ENCODE peak calls at places on chromosomes 2 and 18, in six cellular contexts. N is lower lobe of right lung, L is suprapubic skin, M is neural progenitor cell, P is uterus, Q is tibial artery. A is an unnamed sample.

GRCh38 chr2:28704621-28705020 is 47.0 kb upstream of the PPP1CB start:
- DNase-seq in Q (no peak), M (no peak), N (no peak), P (no peak), L (no peak), A (no peak)

GRCh38 chr18:79361766-79362522 is 33.8 kb upstream of the NFATC1 start:
- DNase-seq in Q (no peak), P (no peak), L (no peak), N (no peak), M (no peak), A (no peak)

GRCh38 chr2:32626591-32627221 is 1.1 kb upstream of the TTC27 start:
- DNase-seq in N (no peak), P (no peak), Q (no peak), M (peak; percentile 17), L (no peak), A (no peak)

GRCh38 chr2:120842456-120843439 is 107.1 kb downstream of the GLI2 start:
- DNase-seq in Q (peak; percentile 33), M (no peak), L (no peak), N (peak; percentile 18), P (no peak), A (peak; percentile 6)

GRCh38 chr2:203338322-203338721 is 10.1 kb downstream of the ABI2 start:
- DNase-seq in Q (no peak), P (no peak), M (no peak), L (no peak), N (no peak), A (no peak)

GRCh38 chr2:45403036-45403435 is 208.0 kb downstream of the SRBD1 start:
- DNase-seq in P (no peak), Q (no peak), M (no peak), L (no peak), N (no peak), A (no peak)

GRCh38 chr2:36682562-36682961 is 13.9 kb upstream of the VIT start:
- DNase-seq in N (no peak), Q (no peak), M (no peak), L (no peak), P (no peak), A (no peak)

GRCh38 chr2:170895023-170895759 is 33.9 kb upstream of the GORASP2 start:
- DNase-seq in N (no peak), M (no peak), Q (no peak), L (no peak), P (no peak), A (no peak)

GRCh38 chr18:37309059-37309458 is 256.5 kb downstream of the CELF4 start:
- DNase-seq in P (no peak), N (no peak), L (no peak), Q (no peak), M (no peak), A (no peak)

GRCh38 chr2:175399326-175399725 is 217.8 kb upstream of the ATP5MC3 start:
- DNase-seq in P (no peak), M (no peak), L (no peak), N (no peak), Q (no peak), A (no peak)

GRCh38 chr2:132793532-132793931 is 123.5 kb upstream of the LYPD1 start:
- DNase-seq in L (no peak), P (no peak), M (no peak), Q (no peak), N (no peak), A (no peak)

GRCh38 chr2:15038373-15039364 is 406.2 kb downstream of the LRATD1 start:
- DNase-seq in P (no peak), M (no peak), Q (no peak), L (no peak), N (no peak), A (no peak)

GRCh38 chr2:17543131-17543660 is 2.7 kb downstream of the VSNL1 start:
- DNase-seq in Q (no peak), L (no peak), N (no peak), P (no peak), M (peak; percentile 62), A (no peak)

GRCh38 chr18:57768557-57769326 is 34.4 kb downstream of the ATP8B1 start:
- DNase-seq in M (no peak), Q (no peak), P (no peak), L (no peak), N (no peak), A (peak; percentile 53)

GRCh38 chr2:69559696-69560482 is 83.7 kb downstream of the AAK1 start:
- DNase-seq in P (no peak), N (no peak), M (peak; percentile 81), L (no peak), Q (no peak), A (no peak)

GRCh38 chr18:6881034-6881800 is 151.7 kb downstream of the ARHGAP28 start:
- DNase-seq in L (no peak), P (peak; percentile 43), M (peak; percentile 38), N (no peak), Q (no peak), A (no peak)

GRCh38 chr2:33411765-33412164 is 64.7 kb upstream of the RASGRP3 start:
- DNase-seq in M (no peak), N (no peak), L (no peak), Q (no peak), P (no peak), A (no peak)

GRCh38 chr18:64116806-64117205 is 32.1 kb downstream of the LINC00305 start:
- DNase-seq in L (no peak), N (no peak), Q (no peak), M (peak; percentile 26), P (no peak), A (no peak)
- H3K4me3 ChIP-seq in L (no peak overlapping the region), N (no peak overlapping the region), Q (no peak overlapping the region), M (no peak overlapping the region), P (no peak overlapping the region), A (no peak overlapping the region)

DNA sequence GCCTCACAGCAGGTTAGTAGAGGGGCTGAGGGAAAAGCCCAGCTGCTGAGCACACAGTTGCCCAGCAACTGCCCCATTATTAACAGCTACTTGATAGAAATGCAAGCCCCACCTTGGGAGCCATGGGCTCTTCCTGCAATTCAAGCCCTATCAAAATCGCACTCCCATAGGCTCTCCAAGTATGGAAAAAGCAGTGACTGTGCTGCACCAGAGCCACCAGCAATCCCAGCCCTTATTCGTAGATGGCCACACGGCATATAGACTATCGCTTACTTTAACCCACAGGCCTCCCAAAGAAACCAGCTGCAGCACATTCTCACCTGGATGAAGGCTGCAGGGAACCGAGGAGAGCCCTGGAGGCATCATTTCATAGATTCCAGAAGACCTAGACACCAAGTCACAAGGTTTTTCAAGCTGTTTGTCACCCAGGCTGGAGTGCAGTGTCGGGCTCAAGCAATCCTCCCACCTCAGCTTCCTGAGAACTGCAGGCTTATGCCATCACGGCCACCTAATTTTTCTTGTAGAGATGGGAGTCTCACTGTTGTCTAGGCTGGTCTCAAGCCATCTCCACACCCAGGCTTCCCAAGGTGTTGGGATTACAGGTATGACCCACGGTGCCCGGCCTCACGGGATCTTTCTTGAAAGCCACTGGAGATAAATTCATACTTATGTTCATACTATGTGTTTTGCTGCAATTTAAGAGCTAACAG is 11.3 kb downstream of the NCL start:
- DNase-seq in L (peak; percentile 71), P (no peak), N (no peak), M (peak; percentile 48), Q (peak; percentile 38), A (no peak)
- H3K27ac ChIP-seq in L (no peak overlapping the region), P (no peak overlapping the region), N (no peak overlapping the region), M (peak overlapping the region; percentile 80), Q (peak overlapping the region; percentile 15), A (no peak overlapping the region)

GRCh38 chr18:26546170-26546874 is 2.0 kb downstream of the KCTD1 start:
- DNase-seq in N (no peak), M (peak; percentile 67), L (no peak), P (no peak), Q (no peak), A (no peak)
- H3K4me1 ChIP-seq in N (peaks cover 43% of the 10 kb centered on the region), M (peaks cover 50% of the 10 kb centered on the region), L (peaks cover 74% of the 10 kb centered on the region), P (no peaks in the 10 kb centered on the region), Q (no peaks in the 10 kb centered on the region), A (peaks cover 16% of the 10 kb centered on the region)

GRCh38 chr2:136132840-136133570 is 15.1 kb upstream of the CXCR4 start:
- DNase-seq in P (no peak), Q (no peak), L (no peak), N (no peak), M (no peak), A (no peak)
- H3K4me3 ChIP-seq in P (no peak overlapping the region), Q (no peak overlapping the region), L (no peak overlapping the region), N (no peak overlapping the region), M (no peak overlapping the region), A (no peak overlapping the region)

DNA sequence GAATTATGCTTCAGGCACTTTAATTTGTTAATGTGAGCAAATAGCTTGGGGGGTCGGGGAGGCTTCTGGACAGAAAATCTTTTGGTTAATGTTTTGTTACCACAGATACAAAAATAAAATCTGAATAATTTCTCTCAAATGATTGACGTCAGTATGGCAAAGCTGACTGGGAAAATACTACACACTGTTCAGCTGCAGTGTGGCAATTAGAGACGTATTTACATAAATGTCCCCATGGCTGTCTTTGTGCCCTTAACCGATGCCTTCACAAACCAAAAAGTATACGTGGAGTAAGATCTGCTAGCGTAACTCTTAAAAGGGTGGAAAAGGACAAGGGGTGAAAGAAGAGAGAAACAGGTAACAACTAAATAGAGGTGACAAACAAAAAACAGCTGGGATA is 83.4 kb downstream of the ACTR2 start:
- DNase-seq in M (no peak), L (no peak), N (no peak), P (no peak), Q (no peak), A (no peak)
- H3K27ac ChIP-seq in M (no peak overlapping the region), L (no peak overlapping the region), N (no peak overlapping the region), P (peak overlapping the region; percentile 53), Q (no peak overlapping the region), A (peak overlapping the region; percentile 36)

DNA sequence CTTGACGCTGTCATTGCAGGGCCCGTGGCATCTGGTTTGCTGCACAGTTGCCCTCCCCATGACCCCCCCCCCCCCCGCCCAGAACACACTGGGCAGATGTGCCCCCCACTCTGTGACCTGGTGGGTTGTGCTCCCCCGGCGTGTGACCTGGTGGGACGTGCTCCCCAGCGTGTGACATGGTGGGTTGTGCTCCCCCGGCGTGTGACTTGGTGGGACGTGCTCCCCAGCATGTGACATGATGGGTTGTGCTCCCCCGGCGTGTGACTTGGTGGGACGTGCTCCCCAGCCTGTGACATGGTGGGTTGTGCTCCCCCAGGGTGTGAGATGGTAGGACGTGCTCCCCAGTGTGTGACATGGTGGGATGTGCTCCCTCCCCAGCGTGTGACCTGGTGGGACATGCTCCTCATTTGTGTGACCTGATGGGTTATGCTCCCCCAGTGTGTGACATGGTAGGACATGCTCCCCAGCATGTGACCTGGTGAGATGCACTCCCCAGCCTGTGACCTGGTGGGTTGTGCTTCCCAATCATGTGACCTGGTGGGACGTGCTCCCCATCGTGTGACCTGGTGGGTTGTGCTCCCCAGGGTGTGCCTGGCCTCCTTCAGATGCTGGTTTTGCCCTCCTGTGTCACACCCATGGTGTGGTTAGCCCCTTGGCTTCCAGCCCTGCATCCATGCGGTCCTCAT is 213.7 kb downstream of the AGAP1 start:
- DNase-seq in N (no peak), Q (no peak), P (no peak), M (no peak), L (no peak), A (no peak)
- H3K4me1 ChIP-seq in N (peaks cover 12% of the 10 kb centered on the region), Q (no peaks in the 10 kb centered on the region), P (no peaks in the 10 kb centered on the region), M (peaks cover 9% of the 10 kb centered on the region), L (peaks cover 17% of the 10 kb centered on the region), A (peaks cover 4% of the 10 kb centered on the region)

DNA sequence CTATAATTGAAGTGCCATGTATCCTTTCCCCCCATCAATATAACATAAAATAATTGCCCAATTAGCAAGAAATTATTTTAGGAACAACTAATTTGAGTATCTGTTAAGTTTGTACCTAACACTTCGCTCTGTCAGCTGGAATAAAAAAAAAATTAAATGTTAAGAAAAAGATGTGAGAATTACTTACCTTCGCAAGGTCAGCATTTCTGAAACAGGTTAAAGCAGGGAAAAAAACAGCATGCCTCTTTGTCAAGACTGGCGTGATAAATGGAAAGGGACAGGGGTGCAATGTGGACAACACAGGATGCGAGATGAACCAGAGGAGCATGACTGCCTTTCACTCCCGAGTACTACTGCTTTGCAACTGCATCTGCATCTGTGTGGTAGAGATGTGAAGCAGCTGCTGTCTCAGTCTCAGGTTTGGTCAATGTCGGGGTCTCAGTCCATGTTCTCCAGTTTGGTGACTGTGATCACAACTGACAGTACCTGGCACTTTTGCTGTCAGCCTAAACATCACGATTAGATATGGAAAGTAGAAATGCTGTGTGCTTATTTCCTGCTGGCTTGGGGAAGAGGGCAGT is 565.4 kb upstream of the LRRTM1 start:
- DNase-seq in P (no peak), M (no peak), N (no peak), Q (no peak), L (no peak), A (no peak)
- H3K4me3 ChIP-seq in P (no peak overlapping the region), M (no peak overlapping the region), N (no peak overlapping the region), Q (no peak overlapping the region), L (no peak overlapping the region), A (no peak overlapping the region)

A was measured in psoas muscle.